ENCODE peak calls at places on chromosomes 4 and X, in nine cellular contexts. Q, U, X, C, Y, M, V, J and N are unnamed samples.

GRCh38 chr4:155629183-155629825 is 37.3 kb upstream of the GUCY1A1 start:
- DNase-seq in Q (no peak), U (no peak), X (no peak), C (no peak), Y (no peak), M (peak; percentile 42), V (no peak), J (peak; percentile 65), N (peak; percentile 20)

GRCh38 chr4:37892641-37893040 is 1.8 kb downstream of the TBC1D1 start:
- DNase-seq in Q (peak; percentile 74), U (peak; percentile 54), X (no peak), C (no peak), Y (no peak), M (no peak), V (peak; percentile 81), J (no peak), N (no peak)

GRCh38 chr4:17082186-17082585 is 183.7 kb upstream of the LDB2 start:
- DNase-seq in Q (no peak), U (no peak), X (no peak), C (no peak), Y (no peak), M (peak; percentile 70), V (no peak), J (no peak), N (no peak)

GRCh38 chrX:120514236-120514635 is 45.1 kb upstream of the LAMP2 start:
- DNase-seq in Q (peak; percentile 45), U (no peak), X (no peak), C (peak; percentile 24), Y (no peak), M (peak; percentile 31), V (no peak), J (peak; percentile 64), N (peak; percentile 3)

GRCh38 chr4:5470318-5470889 is 238.0 kb downstream of the EVC2 start:
- DNase-seq in Q (no peak), U (no peak), X (no peak), C (no peak), Y (no peak), M (no peak), V (no peak), J (no peak), N (no peak)

GRCh38 chr4:73684097-73684496 is 56.3 kb upstream of the CXCL8 start:
- DNase-seq in Q (no peak), U (no peak), X (no peak), C (no peak), Y (no peak), M (peak; percentile 26), V (no peak), J (no peak), N (no peak)

GRCh38 chrX:28966335-28966734 is 379.1 kb downstream of the IL1RAPL1 start:
- DNase-seq in Q (no peak), U (no peak), X (no peak), C (no peak), Y (no peak), M (peak; percentile 37), V (no peak), J (peak; percentile 5), N (no peak)

GRCh38 chr4:153345011-153345981 is 808 bp downstream of the MND1 start:
- DNase-seq in Q (peak; percentile 97), U (peak; percentile 53), X (peak; percentile 50), C (peak; percentile 40), Y (peak; percentile 68), M (peak; percentile 66), V (peak; percentile 65), J (peak; percentile 50), N (no peak)

GRCh38 chrX:63506320-63506719 is 155.2 kb upstream of the SPIN4 start:
- DNase-seq in Q (peak; percentile 37), U (no peak), X (no peak), C (peak; percentile 26), Y (no peak), M (peak; percentile 61), V (no peak), J (peak; percentile 63), N (peak; percentile 22)

GRCh38 chrX:17359500-17359899 is 15.5 kb upstream of the NHS start:
- DNase-seq in Q (no peak), U (no peak), X (no peak), C (no peak), Y (no peak), M (no peak), V (no peak), J (peak; percentile 48), N (peak; percentile 31)

GRCh38 chrX:71640002-71640401 is 21.7 kb upstream of the CXCR3 start:
- DNase-seq in Q (no peak), U (no peak), X (no peak), C (no peak), Y (no peak), M (no peak), V (no peak), J (no peak), N (no peak)

DNA sequence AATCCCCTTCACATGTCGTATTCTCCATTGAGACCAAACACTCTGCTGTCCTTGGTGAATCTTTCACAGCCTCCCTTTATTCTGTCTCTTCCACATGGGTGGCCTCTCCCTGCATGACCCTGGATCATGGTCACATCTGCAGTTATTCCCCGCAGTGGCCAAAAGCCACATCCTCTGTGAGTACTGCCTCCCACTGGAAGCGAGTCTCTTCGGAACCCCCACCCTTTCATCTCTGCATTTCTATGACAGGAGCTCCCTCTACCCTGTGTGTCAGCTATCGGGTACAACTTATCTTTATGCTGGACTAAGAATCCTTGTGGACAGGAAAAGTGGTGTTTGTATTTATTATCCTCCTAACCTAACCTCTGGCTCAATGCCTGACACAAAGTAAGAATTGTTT is 48.6 kb upstream of the SHISA3 start:
- DNase-seq in Q (no peak), U (no peak), X (no peak), C (no peak), Y (no peak), M (no peak), V (no peak), J (no peak), N (no peak)
- TF ChIP-seq CTCF in Q (no peak), U (no peak), X (no peak), C (no peak), Y (no peak), M (no peak), V (no peak), J (no peak), N (no peak)

GRCh38 chrX:2184089-2184488 is 316.7 kb downstream of the DHRSX start:
- DNase-seq in Q (no peak), U (no peak), X (no peak), C (no peak), Y (no peak), M (no peak), V (no peak), J (no peak), N (no peak)

GRCh38 chrX:2188840-2189239 is 311.9 kb downstream of the DHRSX start:
- DNase-seq in Q (no peak), U (no peak), X (no peak), C (no peak), Y (no peak), M (no peak), V (no peak), J (no peak), N (no peak)

GRCh38 chrX:2185341-2186082 is 315.3 kb downstream of the DHRSX start:
- DNase-seq in Q (peak; percentile 16), U (no peak), X (no peak), C (no peak), Y (no peak), M (no peak), V (no peak), J (no peak), N (no peak)

GRCh38 chrX:2187352-2188115 is 313.2 kb downstream of the DHRSX start:
- DNase-seq in Q (no peak), U (no peak), X (peak; percentile 32), C (no peak), Y (no peak), M (no peak), V (no peak), J (no peak), N (no peak)

DNA sequence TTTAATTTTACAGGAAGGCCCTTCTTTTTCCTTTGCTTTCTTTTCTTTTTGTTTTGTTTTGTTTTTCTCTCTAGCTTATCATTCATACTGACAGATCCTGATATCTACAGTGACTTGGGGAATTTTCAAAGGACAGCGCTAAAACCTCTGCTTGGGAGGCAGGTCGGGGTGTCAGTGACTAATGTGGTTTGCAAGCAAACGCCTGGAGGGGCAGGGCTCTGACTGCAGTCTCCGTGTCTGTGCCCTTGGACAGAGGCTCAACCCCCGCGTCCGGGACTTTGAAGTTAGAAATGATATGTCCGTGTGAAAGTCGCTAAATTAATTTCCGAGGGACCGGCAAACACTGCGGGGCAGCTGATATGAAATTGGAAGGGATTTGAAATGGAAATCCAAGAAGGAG is 312.5 kb downstream of the DHRSX start:
- DNase-seq in Q (no peak), U (no peak), X (peak; percentile 36), C (peak; percentile 22), Y (no peak), M (peak; percentile 1), V (no peak), J (no peak), N (no peak)
- H3K4me3 ChIP-seq in Q (no peak overlapping the region), U (no peak overlapping the region), X (no peak overlapping the region), C (no peak overlapping the region), Y (no peak overlapping the region), M (no peak overlapping the region), V (no peak overlapping the region), J (no peak overlapping the region), N (no peak overlapping the region)

GRCh38 chrX:119181491-119181890 is 53.9 kb upstream of the KIAA1210 start:
- DNase-seq in Q (no peak), U (no peak), X (peak; percentile 64), C (peak; percentile 25), Y (no peak), M (peak; percentile 22), V (no peak), J (peak; percentile 70), N (no peak)
- TF ChIP-seq CTCF in Q (peak; percentile 19), U (no peak), X (no peak), C (peak; percentile 32), Y (no peak), M (peak; percentile 17), V (no peak), J (peak; percentile 75), N (peak; percentile 20)

GRCh38 chr4:107034982-107035710 is 967 bp downstream of the DKK2 start:
- DNase-seq in Q (no peak), U (peak; percentile 44), X (no peak), C (peak; percentile 53), Y (no peak), M (peak; percentile 11), V (no peak), J (no peak), N (no peak)
- H3K4me3 ChIP-seq in Q (no peak overlapping the region), U (peak overlapping the region; percentile 47), X (peak overlapping the region; percentile 23), C (peak overlapping the region; percentile 62), Y (peak overlapping the region; percentile 40), M (peak overlapping the region; percentile 47), V (no peak overlapping the region), J (no peak overlapping the region), N (peak overlapping the region; percentile 56)

DNA sequence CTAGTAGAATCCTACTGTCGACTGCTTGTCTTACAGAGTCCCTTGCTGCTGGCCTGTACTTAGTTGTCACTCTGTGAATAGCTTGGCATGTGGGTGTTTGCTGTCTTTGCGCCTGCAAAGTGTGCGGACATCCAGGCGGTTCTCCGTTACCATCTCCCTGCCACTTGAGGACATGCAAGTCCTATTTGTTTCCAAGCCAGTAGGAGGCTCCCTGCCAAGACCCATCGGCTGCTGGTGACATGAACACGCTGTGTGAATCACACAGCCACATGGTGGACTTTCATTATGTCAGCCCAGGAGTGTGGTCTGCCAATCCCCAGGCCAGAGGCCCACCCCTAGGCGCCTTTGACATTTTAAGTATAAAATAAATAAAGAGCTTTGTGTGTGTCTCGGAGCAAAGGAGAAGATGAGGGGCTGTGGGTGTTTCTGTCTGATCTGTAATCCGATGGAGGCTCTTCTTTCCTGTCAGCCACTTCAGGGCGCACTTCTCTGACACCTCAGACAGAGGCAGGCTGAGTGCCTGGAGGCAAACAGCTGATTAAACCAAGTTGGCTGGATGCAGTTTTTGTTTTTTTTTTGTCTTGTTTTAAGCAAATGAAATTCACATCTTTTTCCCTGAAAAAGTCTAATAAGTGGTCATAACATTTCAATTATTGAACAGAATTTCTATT is 51.5 kb downstream of the ALPK1 start:
- DNase-seq in Q (no peak), U (no peak), X (peak; percentile 72), C (peak; percentile 68), Y (peak; percentile 63), M (peak; percentile 80), V (no peak), J (peak; percentile 60), N (no peak)
- TF ChIP-seq CTCF in Q (no peak), U (no peak), X (no peak), C (peak; percentile 30), Y (no peak), M (peak; percentile 38), V (no peak), J (peak; percentile 49), N (peak; percentile 19)